ENCODE peak calls at places on chromosomes 1 and 21, in nine cellular contexts. One of them, this sample, is unnamed.

GRCh38 chr21:43759651-43760050 is 16.5 kb downstream of the CSTB start:
- DNase-seq in CD4-positive, alpha-beta T cell: no peak
- DNase-seq in A549: no peak
- DNase-seq in ascending aorta: no peak
- DNase-seq in RWPE1: no peak
- DNase-seq in brain microvascular endothelial cell: no peak
- DNase-seq in IMR-90: no peak
- DNase-seq in left lung: no peak
- DNase-seq in cardiac fibroblast: no peak
- DNase-seq in this sample: no peak

GRCh38 chr21:28669331-28669730 is 323.3 kb downstream of the LTN1 start:
- DNase-seq in left lung: no peak
- DNase-seq in ascending aorta: no peak
- DNase-seq in CD4-positive, alpha-beta T cell: no peak
- DNase-seq in A549: no peak
- DNase-seq in brain microvascular endothelial cell: no peak
- DNase-seq in IMR-90: no peak
- DNase-seq in RWPE1: no peak
- DNase-seq in cardiac fibroblast: no peak
- DNase-seq in this sample: no peak

GRCh38 chr1:38221006-38221649 is 174.5 kb upstream of the POU3F1 start:
- DNase-seq in RWPE1: peak; percentile 70
- DNase-seq in left lung: no peak
- DNase-seq in A549: no peak
- DNase-seq in cardiac fibroblast: peak; percentile 13
- DNase-seq in ascending aorta: no peak
- DNase-seq in CD4-positive, alpha-beta T cell: no peak
- DNase-seq in brain microvascular endothelial cell: peak; percentile 12
- DNase-seq in IMR-90: peak; percentile 29
- DNase-seq in this sample: peak; percentile 14

GRCh38 chr1:109621402-109622101 is 1.9 kb downstream of the AMPD2 start:
- DNase-seq in IMR-90: no peak
- DNase-seq in ascending aorta: no peak
- DNase-seq in RWPE1: no peak
- DNase-seq in brain microvascular endothelial cell: no peak
- DNase-seq in cardiac fibroblast: no peak
- DNase-seq in left lung: no peak
- DNase-seq in A549: no peak
- DNase-seq in CD4-positive, alpha-beta T cell: no peak
- DNase-seq in this sample: no peak

GRCh38 chr1:40267767-40268187 is 9.7 kb downstream of the ZMPSTE24 start:
- DNase-seq in cardiac fibroblast: peak; percentile 97
- DNase-seq in IMR-90: peak; percentile 97
- DNase-seq in ascending aorta: peak; percentile 69
- DNase-seq in CD4-positive, alpha-beta T cell: no peak
- DNase-seq in brain microvascular endothelial cell: peak; percentile 90
- DNase-seq in RWPE1: peak; percentile 48
- DNase-seq in left lung: no peak
- DNase-seq in A549: no peak
- DNase-seq in this sample: no peak

GRCh38 chr1:101394041-101394440 is 157.2 kb downstream of the S1PR1 start:
- DNase-seq in cardiac fibroblast: peak; percentile 13
- DNase-seq in CD4-positive, alpha-beta T cell: no peak
- DNase-seq in A549: no peak
- DNase-seq in ascending aorta: no peak
- DNase-seq in RWPE1: no peak
- DNase-seq in left lung: no peak
- DNase-seq in brain microvascular endothelial cell: peak; percentile 15
- DNase-seq in IMR-90: peak; percentile 3
- DNase-seq in this sample: no peak

GRCh38 chr1:84724128-84724860 is 34.0 kb upstream of the SSX2IP start:
- DNase-seq in A549: peak; percentile 6
- DNase-seq in CD4-positive, alpha-beta T cell: peak; percentile 43
- DNase-seq in cardiac fibroblast: no peak
- DNase-seq in IMR-90: no peak
- DNase-seq in RWPE1: no peak
- DNase-seq in brain microvascular endothelial cell: no peak
- DNase-seq in ascending aorta: no peak
- DNase-seq in left lung: peak; percentile 34
- DNase-seq in this sample: no peak

GRCh38 chr1:5877683-5878530 is 114.3 kb downstream of the NPHP4 start:
- DNase-seq in brain microvascular endothelial cell: no peak
- DNase-seq in ascending aorta: no peak
- DNase-seq in cardiac fibroblast: no peak
- DNase-seq in CD4-positive, alpha-beta T cell: no peak
- DNase-seq in IMR-90: no peak
- DNase-seq in left lung: peak; percentile 53
- DNase-seq in RWPE1: no peak
- DNase-seq in A549: no peak
- DNase-seq in this sample: no peak

GRCh38 chr1:235052067-235053008 is 76.3 kb downstream of the TOMM20 start:
- DNase-seq in IMR-90: no peak
- DNase-seq in RWPE1: no peak
- DNase-seq in ascending aorta: no peak
- DNase-seq in cardiac fibroblast: no peak
- DNase-seq in CD4-positive, alpha-beta T cell: no peak
- DNase-seq in brain microvascular endothelial cell: no peak
- DNase-seq in left lung: no peak
- DNase-seq in A549: no peak
- DNase-seq in this sample: no peak

GRCh38 chr1:218464871-218465270 is 119.7 kb downstream of the TGFB2 start:
- DNase-seq in RWPE1: no peak
- DNase-seq in ascending aorta: no peak
- DNase-seq in CD4-positive, alpha-beta T cell: no peak
- DNase-seq in cardiac fibroblast: peak; percentile 57
- DNase-seq in left lung: no peak
- DNase-seq in A549: no peak
- DNase-seq in brain microvascular endothelial cell: no peak
- DNase-seq in IMR-90: peak; percentile 28
- DNase-seq in this sample: no peak

GRCh38 chr1:203676455-203676854 is 49.8 kb downstream of the ATP2B4 start:
- DNase-seq in RWPE1: no peak
- DNase-seq in IMR-90: no peak
- DNase-seq in brain microvascular endothelial cell: no peak
- DNase-seq in cardiac fibroblast: no peak
- DNase-seq in A549: no peak
- DNase-seq in left lung: no peak
- DNase-seq in CD4-positive, alpha-beta T cell: no peak
- DNase-seq in ascending aorta: no peak
- DNase-seq in this sample: no peak
- TF ChIP-seq CTCF in RWPE1: no peak
- TF ChIP-seq CTCF in IMR-90: peak; percentile 10
- TF ChIP-seq CTCF in brain microvascular endothelial cell: peak; percentile 37
- TF ChIP-seq CTCF in cardiac fibroblast: no peak
- TF ChIP-seq CTCF in A549: no peak
- TF ChIP-seq CTCF in left lung: no peak
- TF ChIP-seq CTCF in CD4-positive, alpha-beta T cell: no peak
- TF ChIP-seq CTCF in ascending aorta: no peak
- TF ChIP-seq CTCF in this sample: no peak

DNA sequence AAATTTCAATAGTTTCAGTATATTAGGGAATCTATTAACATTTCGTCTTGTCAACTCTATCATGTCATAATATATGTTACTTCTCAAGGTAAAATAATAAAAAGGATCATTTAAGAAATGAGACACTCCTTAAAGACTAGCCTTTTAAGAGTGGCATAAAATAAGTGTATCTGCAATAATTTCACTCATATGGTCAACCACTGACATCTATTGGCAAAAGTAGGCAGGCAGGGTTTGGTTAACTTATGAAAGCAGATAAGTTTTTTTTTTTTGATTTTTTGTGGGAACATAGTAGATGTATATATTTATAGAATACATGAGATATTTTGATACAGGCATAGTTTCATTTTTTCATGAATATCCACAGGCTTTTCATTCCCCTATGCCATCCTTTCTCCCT is 5.5 kb upstream of the RGS21 start:
- DNase-seq in IMR-90: peak; percentile 80
- DNase-seq in RWPE1: peak; percentile 17
- DNase-seq in brain microvascular endothelial cell: peak; percentile 48
- DNase-seq in cardiac fibroblast: peak; percentile 69
- DNase-seq in left lung: no peak
- DNase-seq in CD4-positive, alpha-beta T cell: no peak
- DNase-seq in A549: no peak
- DNase-seq in ascending aorta: no peak
- DNase-seq in this sample: peak; percentile 1
- TF ChIP-seq CTCF in IMR-90: peak; percentile 90
- TF ChIP-seq CTCF in RWPE1: peak; percentile 68
- TF ChIP-seq CTCF in brain microvascular endothelial cell: peak; percentile 64
- TF ChIP-seq CTCF in cardiac fibroblast: peak; percentile 61
- TF ChIP-seq CTCF in left lung: no peak
- TF ChIP-seq CTCF in CD4-positive, alpha-beta T cell: no peak
- TF ChIP-seq CTCF in A549: peak; percentile 52
- TF ChIP-seq CTCF in ascending aorta: peak; percentile 25
- TF ChIP-seq CTCF in this sample: peak; percentile 59

GRCh38 chr1:15975358-15975804 is 520 bp downstream of the ZBTB17 start:
- DNase-seq in cardiac fibroblast: peak; percentile 51
- DNase-seq in brain microvascular endothelial cell: peak; percentile 43
- DNase-seq in left lung: peak; percentile 88
- DNase-seq in IMR-90: peak; percentile 58
- DNase-seq in CD4-positive, alpha-beta T cell: peak; percentile 37
- DNase-seq in ascending aorta: peak; percentile 79
- DNase-seq in A549: peak; percentile 33
- DNase-seq in RWPE1: peak; percentile 37
- DNase-seq in this sample: no peak
- TF ChIP-seq CTCF in cardiac fibroblast: no peak
- TF ChIP-seq CTCF in brain microvascular endothelial cell: no peak
- TF ChIP-seq CTCF in left lung: no peak
- TF ChIP-seq CTCF in IMR-90: peak; percentile 38
- TF ChIP-seq CTCF in CD4-positive, alpha-beta T cell: no peak
- TF ChIP-seq CTCF in ascending aorta: no peak
- TF ChIP-seq CTCF in A549: peak; percentile 5
- TF ChIP-seq CTCF in RWPE1: no peak
- TF ChIP-seq CTCF in this sample: no peak

DNA sequence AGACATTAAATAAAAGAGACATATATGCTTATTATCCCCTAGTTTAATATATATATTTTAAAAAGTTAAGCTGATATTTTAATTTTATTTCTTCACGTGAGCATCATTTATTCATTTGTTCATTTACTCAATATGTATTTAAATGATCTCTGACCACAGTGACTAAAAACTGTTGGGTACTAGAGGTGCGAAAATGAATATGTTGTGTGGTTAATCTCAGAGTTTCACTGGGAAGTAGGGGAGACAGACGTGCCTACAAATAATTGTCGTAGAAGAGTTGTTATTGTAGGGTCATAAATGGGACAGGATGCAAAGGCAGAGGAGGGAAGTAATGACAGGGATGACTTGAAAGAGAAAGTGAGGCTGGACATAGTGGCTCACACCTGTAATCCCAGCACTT is 213.0 kb upstream of the CACYBP start:
- DNase-seq in ascending aorta: no peak
- DNase-seq in RWPE1: no peak
- DNase-seq in CD4-positive, alpha-beta T cell: no peak
- DNase-seq in IMR-90: no peak
- DNase-seq in brain microvascular endothelial cell: no peak
- DNase-seq in left lung: no peak
- DNase-seq in A549: no peak
- DNase-seq in cardiac fibroblast: no peak
- DNase-seq in this sample: no peak
- TF ChIP-seq CTCF in ascending aorta: no peak
- TF ChIP-seq CTCF in RWPE1: no peak
- TF ChIP-seq CTCF in CD4-positive, alpha-beta T cell: no peak
- TF ChIP-seq CTCF in IMR-90: no peak
- TF ChIP-seq CTCF in brain microvascular endothelial cell: no peak
- TF ChIP-seq CTCF in left lung: no peak
- TF ChIP-seq CTCF in A549: no peak
- TF ChIP-seq CTCF in cardiac fibroblast: no peak
- TF ChIP-seq CTCF in this sample: no peak

DNA sequence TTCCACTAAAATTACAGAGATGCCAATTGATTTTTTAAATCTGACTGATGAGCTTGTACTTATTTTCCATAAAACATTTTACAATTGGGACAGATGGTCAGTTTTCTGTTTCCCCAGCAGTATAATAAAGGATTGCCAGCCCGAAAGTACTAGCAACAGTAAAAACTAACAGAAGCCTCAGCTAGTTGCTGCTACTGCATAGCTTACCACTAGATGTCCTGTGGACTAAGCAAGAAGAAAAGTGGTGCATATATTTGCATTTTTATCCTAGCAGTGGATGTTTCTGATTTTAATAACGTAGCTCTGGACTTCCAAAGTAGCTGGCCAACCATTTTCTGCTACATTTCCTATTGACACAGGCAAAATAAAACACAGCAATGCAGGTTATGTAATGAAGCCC is 241.5 kb downstream of the BARHL2 start:
- DNase-seq in A549: no peak
- DNase-seq in brain microvascular endothelial cell: no peak
- DNase-seq in ascending aorta: no peak
- DNase-seq in RWPE1: no peak
- DNase-seq in left lung: no peak
- DNase-seq in CD4-positive, alpha-beta T cell: no peak
- DNase-seq in IMR-90: peak; percentile 1
- DNase-seq in cardiac fibroblast: peak; percentile 2
- DNase-seq in this sample: no peak
- TF ChIP-seq CTCF in A549: no peak
- TF ChIP-seq CTCF in brain microvascular endothelial cell: peak; percentile 63
- TF ChIP-seq CTCF in ascending aorta: peak; percentile 32
- TF ChIP-seq CTCF in RWPE1: no peak
- TF ChIP-seq CTCF in left lung: no peak
- TF ChIP-seq CTCF in CD4-positive, alpha-beta T cell: no peak
- TF ChIP-seq CTCF in IMR-90: no peak
- TF ChIP-seq CTCF in cardiac fibroblast: peak; percentile 23
- TF ChIP-seq CTCF in this sample: peak; percentile 39

GRCh38 chr1:121483234-121483633 is 298.5 kb downstream of the SRGAP2C start:
- DNase-seq in cardiac fibroblast: no peak
- DNase-seq in IMR-90: no peak
- DNase-seq in left lung: no peak
- DNase-seq in CD4-positive, alpha-beta T cell: no peak
- DNase-seq in A549: no peak
- DNase-seq in ascending aorta: no peak
- DNase-seq in brain microvascular endothelial cell: no peak
- DNase-seq in RWPE1: no peak
- DNase-seq in this sample: no peak
- TF ChIP-seq CTCF in cardiac fibroblast: no peak
- TF ChIP-seq CTCF in IMR-90: no peak
- TF ChIP-seq CTCF in left lung: no peak
- TF ChIP-seq CTCF in CD4-positive, alpha-beta T cell: no peak
- TF ChIP-seq CTCF in A549: no peak
- TF ChIP-seq CTCF in ascending aorta: no peak
- TF ChIP-seq CTCF in brain microvascular endothelial cell: no peak
- TF ChIP-seq CTCF in RWPE1: no peak
- TF ChIP-seq CTCF in this sample: no peak

DNA sequence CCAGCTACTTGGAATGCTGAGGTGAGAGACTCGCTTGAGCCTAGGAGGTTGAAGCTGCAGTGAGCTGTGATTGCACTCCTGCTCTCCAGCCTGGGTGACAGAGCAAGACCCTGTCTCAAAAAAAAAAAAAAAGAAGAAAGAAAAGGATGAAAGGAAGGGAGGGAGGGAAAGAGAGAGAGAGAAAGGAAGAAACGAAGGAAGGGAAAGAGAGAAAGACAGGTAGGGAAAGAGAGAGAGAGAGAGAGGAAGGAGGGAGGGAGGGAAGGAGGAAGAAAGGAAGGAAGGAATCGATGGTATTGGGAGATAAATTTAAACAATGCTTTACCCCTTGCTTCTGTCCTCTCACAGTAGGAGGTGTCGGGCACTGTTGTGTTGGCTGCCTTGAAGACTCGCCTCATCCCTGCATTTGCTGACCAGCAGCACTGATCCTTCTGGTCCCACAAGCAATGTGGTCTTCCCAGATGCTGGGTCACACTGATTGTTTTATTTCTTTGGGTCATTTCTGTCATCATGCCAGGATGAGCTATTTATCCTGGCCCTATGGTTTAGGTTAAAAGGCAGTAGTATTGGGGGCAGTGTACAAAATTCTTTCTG is 30.9 kb downstream of the GPR137B start:
- DNase-seq in left lung: no peak
- DNase-seq in RWPE1: no peak
- DNase-seq in brain microvascular endothelial cell: no peak
- DNase-seq in ascending aorta: no peak
- DNase-seq in A549: no peak
- DNase-seq in cardiac fibroblast: no peak
- DNase-seq in CD4-positive, alpha-beta T cell: no peak
- DNase-seq in IMR-90: no peak
- DNase-seq in this sample: no peak
- TF ChIP-seq CTCF in left lung: no peak
- TF ChIP-seq CTCF in RWPE1: no peak
- TF ChIP-seq CTCF in brain microvascular endothelial cell: no peak
- TF ChIP-seq CTCF in ascending aorta: no peak
- TF ChIP-seq CTCF in A549: no peak
- TF ChIP-seq CTCF in cardiac fibroblast: no peak
- TF ChIP-seq CTCF in CD4-positive, alpha-beta T cell: no peak
- TF ChIP-seq CTCF in IMR-90: no peak
- TF ChIP-seq CTCF in this sample: no peak